ENCODE peak calls at places on chromosomes 13 and 19, in five cellular contexts. X is body of pancreas, F is esophagus squamous epithelium, Y is transverse colon, J is sciatic nerve. P is an unnamed sample.

GRCh38 chr13:76216729-76217128 is 580.6 kb downstream of the LMO7 start:
- DNase-seq in J (no peak), X (no peak), Y (no peak), F (no peak), P (no peak)

GRCh38 chr19:1226522-1227312 is 11.1 kb downstream of the CBARP start:
- DNase-seq in X (no peak), J (no peak), Y (no peak), F (no peak), P (no peak)

GRCh38 chr13:102779426-102780159 is 6.0 kb upstream of the TEX30 start:
- DNase-seq in F (no peak), Y (no peak), J (no peak), X (no peak), P (no peak)

GRCh38 chr13:110340812-110341444 is 33.8 kb downstream of the COL4A2 start:
- DNase-seq in X (peak), Y (peak), J (peak), F (no peak), P (peak)

GRCh38 chr19:43581467-43581866 is 5.9 kb downstream of the PINLYP start:
- DNase-seq in J (no peak), Y (no peak), F (no peak), X (no peak), P (no peak)

GRCh38 chr19:9865732-9866627 is 30.9 kb downstream of the PIN1 start:
- DNase-seq in X (no peak), Y (no peak), J (no peak), F (no peak), P (no peak)

GRCh38 chr13:84191199-84191598 is 308.9 kb upstream of the SLITRK1 start:
- DNase-seq in X (no peak), J (no peak), F (no peak), Y (no peak), P (no peak)

GRCh38 chr19:47518139-47518538 is 3.3 kb upstream of the NAPA start:
- DNase-seq in F (no peak), Y (peak), J (no peak), X (no peak), P (no peak)

GRCh38 chr19:10885241-10886169 is 14.2 kb downstream of the CARM1 start:
- DNase-seq in Y (no peak), F (no peak), X (no peak), J (no peak), P (no peak)

GRCh38 chr19:48480151-48480475 is 10.9 kb downstream of the CYTH2 start:
- DNase-seq in Y (peak), F (no peak), J (peak), X (peak), P (peak)

GRCh38 chr19:38666662-38667448 is 19.4 kb downstream of the ACTN4 start:
- DNase-seq in Y (peak), F (no peak), J (no peak), X (peak), P (no peak)

GRCh38 chr13:98269386-98269785 is 92.3 kb upstream of the RNF113B start:
- DNase-seq in J (no peak), F (no peak), Y (no peak), X (no peak), P (no peak)

GRCh38 chr13:21435710-21436151 is 23.4 kb downstream of the ZDHHC20 start:
- DNase-seq in Y (peak), F (no peak), X (peak), J (no peak), P (peak)

GRCh38 chr19:54416695-54417491 is 1.6 kb downstream of the TTYH1 start:
- DNase-seq in X (no peak), Y (no peak), F (no peak), J (no peak), P (no peak)

GRCh38 chr13:59677966-59678814 is 485.5 kb downstream of the DIAPH3 start:
- DNase-seq in J (no peak), Y (no peak), F (no peak), X (peak), P (no peak)

GRCh38 chr13:99721606-99722384 is 220.5 kb downstream of the TM9SF2 start:
- DNase-seq in Y (no peak), J (no peak), X (no peak), F (no peak), P (no peak)

GRCh38 chr13:41833201-41833600 is 127.7 kb downstream of the VWA8 start:
- DNase-seq in Y (no peak), X (no peak), F (no peak), J (no peak), P (no peak)

GRCh38 chr13:29844441-29844840 is 6.0 kb downstream of the UBL3 start:
- DNase-seq in X (no peak), Y (no peak), J (no peak), F (no peak), P (no peak)

GRCh38 chr13:23766199-23766771 is 122.9 kb downstream of the MIPEP start:
- DNase-seq in Y (no peak), X (no peak), F (no peak), J (no peak), P (no peak)

GRCh38 chr13:26502826-26503225 is 54.7 kb upstream of the WASF3 start:
- DNase-seq in J (no peak), F (no peak), Y (no peak), X (no peak), P (no peak)

GRCh38 chr19:45591004-45591637 is 6.5 kb upstream of the OPA3 start:
- DNase-seq in J (no peak), X (peak), F (no peak), Y (peak), P (no peak)

GRCh38 chr19:41205995-41206394 is 13.0 kb downstream of the CYP2S1 start:
- DNase-seq in X (no peak), J (no peak), F (no peak), Y (no peak), P (no peak)

GRCh38 chr13:111880185-111880584 is 186.8 kb upstream of the SOX1 start:
- DNase-seq in J (no peak), Y (no peak), X (no peak), F (no peak), P (no peak)

GRCh38 chr13:36998624-36999041 is 507 bp downstream of the ALG5 start:
- DNase-seq in J (peak), X (peak), F (no peak), Y (peak), P (peak)

GRCh38 chr13:112953591-112954487 is 15.2 kb upstream of the MCF2L start:
- DNase-seq in X (no peak), F (no peak), Y (no peak), J (peak), P (no peak)

GRCh38 chr19:335486-336066 is 9.0 kb downstream of the MIER2 start:
- DNase-seq in J (no peak), F (no peak), X (no peak), Y (no peak), P (no peak)

GRCh38 chr19:19627716-19628498 is at the start of gene LPAR2:
- DNase-seq in F (no peak), X (peak), J (peak), Y (peak), P (no peak)

GRCh38 chr19:49939721-49940481 is 10.6 kb upstream of the NUP62 start:
- DNase-seq in F (no peak), Y (no peak), X (no peak), J (peak), P (no peak)

GRCh38 chr13:112183544-112184145 is 116.7 kb downstream of the SOX1 start:
- DNase-seq in Y (no peak), J (no peak), F (no peak), X (no peak), P (no peak)

GRCh38 chr19:34244611-34245299 is 9.6 kb upstream of the GARRE1 start:
- DNase-seq in Y (no peak), X (peak), J (no peak), F (no peak), P (peak)

GRCh38 chr13:37490176-37490575 is 108.4 kb downstream of the POSTN start:
- DNase-seq in F (no peak), J (no peak), Y (no peak), X (no peak), P (no peak)